ENCODE peak calls at places on chromosomes 6 and 20, in four cellular contexts. M is aorta, W is mucosa of descending colon, Y is right cardiac atrium. V is an unnamed sample. For H3K4me1, the result is how much of the 10 kb centered on the place peaks cover.

GRCh38 chr6:146985111-146985510 is 219.1 kb upstream of the STXBP5 start:
- DNase-seq in M (no peak), W (peak), Y (no peak), V (no peak)

GRCh38 chr20:43667341-43668132 is 623 bp downstream of the MYBL2 start:
- DNase-seq in M (no peak), W (no peak), Y (no peak), V (no peak)

GRCh38 chr6:166911248-166911677 is 45.1 kb downstream of the RNASET2 start:
- DNase-seq in M (no peak), W (no peak), Y (no peak), V (no peak)

GRCh38 chr6:143337201-143337949 is 113.1 kb downstream of the ADAT2 start:
- DNase-seq in M (no peak), W (peak), Y (peak), V (peak)

GRCh38 chr6:44697333-44697732 is 309.8 kb downstream of the CDC5L start:
- DNase-seq in M (no peak), W (no peak), Y (no peak), V (peak)

GRCh38 chr6:30882764-30883475 is 1.4 kb upstream of the DDR1 start:
- DNase-seq in M (no peak), W (peak), Y (no peak), V (no peak)

GRCh38 chr6:44540881-44541280 is 153.4 kb downstream of the CDC5L start:
- DNase-seq in M (no peak), W (no peak), Y (no peak), V (no peak)

GRCh38 chr6:40789143-40789764 is 202.1 kb upstream of the LRFN2 start:
- DNase-seq in M (no peak), W (no peak), Y (no peak), V (no peak)

GRCh38 chr6:132669690-132670291 is 10.8 kb upstream of the TAAR1 start:
- DNase-seq in M (no peak), W (no peak), Y (no peak), V (no peak)

GRCh38 chr6:2468601-2468955 is 223.2 kb upstream of the GMDS start:
- DNase-seq in M (no peak), W (no peak), Y (no peak), V (no peak)

GRCh38 chr6:85672623-85673022 is 29.9 kb upstream of the SYNCRIP start:
- DNase-seq in M (no peak), W (no peak), Y (no peak), V (no peak)

GRCh38 chr6:118719351-118720124 is 68.1 kb upstream of the CEP85L start:
- DNase-seq in M (no peak), W (no peak), Y (no peak), V (no peak)

GRCh38 chr6:41073968-41074691 is 1.4 kb downstream of the NFYA start:
- DNase-seq in M (no peak), W (no peak), Y (no peak), V (no peak)

DNA sequence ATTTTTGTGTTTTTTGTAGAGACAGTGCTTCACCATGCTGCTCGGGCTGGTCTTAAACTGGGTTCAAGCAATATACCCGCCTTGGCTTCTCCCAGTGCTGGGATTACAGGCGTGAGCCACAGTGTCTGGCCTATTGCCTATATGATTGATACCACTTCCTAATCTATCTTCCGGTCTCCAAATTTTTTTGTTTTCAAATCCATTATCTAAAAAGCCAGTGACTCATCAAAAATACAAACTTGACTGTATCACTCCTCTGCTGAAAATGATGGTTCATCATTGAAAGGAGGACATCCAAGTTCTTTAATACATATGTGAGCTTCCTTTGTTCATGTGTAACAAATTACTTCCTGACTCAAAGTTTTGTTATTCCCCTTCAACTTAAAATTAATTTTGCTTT is 35.5 kb downstream of the FAM8A1 start:
- DNase-seq in M (no peak), W (no peak), Y (no peak), V (no peak)
- H3K4me1 ChIP-seq in M (under half), W (under half), Y (under half), V (under half)

GRCh38 chr6:144352310-144352709 is 67.2 kb downstream of the UTRN start:
- DNase-seq in M (no peak), W (no peak), Y (no peak), V (no peak)
- H3K4me1 ChIP-seq in M (under half), W (under half), Y (under half), V (under half)

GRCh38 chr6:28137458-28138020 is 4.1 kb upstream of the ZKSCAN8 start:
- DNase-seq in M (no peak), W (no peak), Y (no peak), V (no peak)

GRCh38 chr6:28140616-28141015 is 1.1 kb upstream of the ZKSCAN8 start:
- DNase-seq in M (no peak), W (no peak), Y (no peak), V (no peak)

GRCh38 chr6:28139860-28140500 is 1.7 kb upstream of the ZKSCAN8 start:
- DNase-seq in M (no peak), W (no peak), Y (no peak), V (no peak)

GRCh38 chr6:28141500-28142329 is at the start of gene ZKSCAN8:
- DNase-seq in M (peak), W (peak), Y (peak), V (peak)

DNA sequence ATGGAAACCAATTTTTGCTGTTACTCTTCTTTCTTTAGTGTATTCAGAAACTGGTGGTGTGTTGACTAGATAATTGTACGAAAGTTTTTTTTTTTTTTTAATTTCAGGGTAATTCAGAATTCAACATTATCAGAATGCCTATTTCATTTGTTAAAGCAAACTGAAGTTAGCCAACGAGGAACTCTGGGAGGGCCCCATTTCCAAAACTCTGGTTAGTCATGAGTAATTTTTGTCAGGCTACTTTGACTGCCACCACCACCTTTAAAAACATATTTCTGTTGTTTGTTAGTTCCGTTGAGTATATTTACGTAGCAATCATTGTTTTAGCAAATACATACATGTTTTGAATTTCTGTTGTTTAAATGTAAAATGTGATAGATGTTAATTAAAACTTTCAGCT is 763 bp downstream of the ZKSCAN8 start:
- DNase-seq in M (no peak), W (no peak), Y (no peak), V (no peak)
- H3K4me1 ChIP-seq in M (under half), W (under half), Y (under half), V (under half)

DNA sequence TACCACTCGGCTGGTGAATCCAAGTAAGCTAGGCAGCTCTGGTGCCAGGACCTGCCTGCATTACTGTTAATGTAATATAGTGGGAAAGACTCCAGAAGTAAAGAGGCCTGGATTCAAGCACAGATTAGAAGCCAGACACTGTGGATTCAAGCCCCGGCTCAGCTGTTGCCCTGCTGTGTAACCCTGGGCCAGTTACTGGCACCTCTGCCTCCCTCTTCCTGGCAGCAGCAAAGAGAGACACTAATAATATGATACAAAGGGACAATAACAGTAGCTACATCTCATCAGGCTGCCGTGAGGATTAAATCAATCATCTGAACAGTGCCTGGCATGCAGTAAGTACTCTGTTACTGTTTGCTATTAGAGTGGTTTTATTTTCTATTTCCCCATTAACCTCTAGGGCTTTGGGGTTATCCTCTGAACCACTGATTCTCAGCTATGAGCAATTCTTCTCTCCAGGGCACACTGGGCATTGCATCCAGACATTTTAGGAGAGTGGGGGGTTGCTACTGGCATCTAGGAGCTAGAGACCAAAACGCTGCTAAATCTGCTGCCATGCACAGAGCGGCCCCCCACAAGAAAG is 92.9 kb downstream of the ZMYND8 start:
- DNase-seq in M (peak), W (no peak), Y (no peak), V (no peak)
- H3K4me1 ChIP-seq in M (under half), W (under half), Y (under half), V (under half)

GRCh38 chr6:158815915-158816314 is 3.3 kb downstream of the EZR start:
- DNase-seq in M (no peak), W (no peak), Y (no peak), V (no peak)
- H3K4me1 ChIP-seq in M (under half), W (under half), Y (under half), V (under half)

GRCh38 chr6:111563581-111563980 is 42.1 kb downstream of the TRAF3IP2 start:
- DNase-seq in M (no peak), W (no peak), Y (no peak), V (no peak)
- H3K4me1 ChIP-seq in M (under half), W (under half), Y (under half), V (half or more)

DNA sequence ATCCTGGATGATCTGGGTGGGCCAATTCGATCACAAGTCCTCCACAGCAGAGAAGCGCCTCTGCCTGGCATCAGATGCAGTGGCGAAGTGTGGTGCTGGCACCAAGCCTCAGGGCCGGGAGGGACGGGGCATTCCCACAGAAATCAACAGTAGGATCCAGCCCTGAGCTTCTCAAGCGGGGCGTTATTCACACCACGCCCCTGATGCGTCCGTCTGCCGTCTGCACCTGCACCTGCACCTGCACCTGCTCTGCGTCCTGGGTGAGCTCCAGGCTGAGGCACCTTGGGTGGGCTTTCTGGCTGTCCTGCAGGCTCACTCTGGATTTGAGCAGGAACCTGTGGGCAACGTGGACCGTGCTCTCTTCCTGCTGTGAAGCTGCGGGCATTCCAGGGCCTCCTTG is 13.8 kb upstream of the NTSR1 start:
- DNase-seq in M (no peak), W (no peak), Y (no peak), V (no peak)
- H3K4me1 ChIP-seq in M (under half), W (under half), Y (under half), V (under half)

GRCh38 chr20:36153754-36154695 is 515 bp upstream of the EPB41L1 start:
- DNase-seq in M (peak), W (peak), Y (peak), V (peak)
- H3K4me1 ChIP-seq in M (under half), W (under half), Y (under half), V (under half)